ENCODE peak calls at places on chromosomes 12 and 14, in ten cellular contexts. Z, M, E, W, B, L, U, X, I and O are unnamed samples.

GRCh38 chr14:22900088-22900799 is 17.2 kb downstream of the REM2 start:
- DNase-seq in W (peak), I (no peak), Z (peak), B (peak), E (no peak), X (peak), L (no peak), M (peak), U (no peak), O (peak)

GRCh38 chr12:113220593-113221180 is 577 bp upstream of the TPCN1 start:
- DNase-seq in I (no peak), U (no peak), W (no peak), L (no peak), M (no peak), Z (no peak), X (no peak), B (peak), E (no peak), O (peak)

GRCh38 chr14:102159841-102160240 is 20.1 kb downstream of the WDR20 start:
- DNase-seq in L (no peak), B (no peak), X (no peak), Z (no peak), I (no peak), W (no peak), M (no peak), E (no peak), U (no peak), O (no peak)

GRCh38 chr12:126903180-126903876 is 1363.6 kb upstream of the TMEM132C start:
- DNase-seq in L (no peak), I (no peak), B (no peak), M (no peak), Z (no peak), W (no peak), U (no peak), X (no peak), E (no peak), O (no peak)

GRCh38 chr14:28773917-28774691 is 7.5 kb downstream of the FOXG1 start:
- DNase-seq in L (no peak), M (peak), Z (no peak), W (no peak), E (no peak), B (peak), X (no peak), I (no peak), U (no peak), O (no peak)

GRCh38 chr14:54459106-54459505 is 17.9 kb upstream of the CNIH1 start:
- DNase-seq in W (no peak), E (no peak), X (no peak), I (no peak), L (no peak), Z (no peak), M (no peak), U (no peak), B (no peak), O (no peak)

GRCh38 chr14:105943973-105944602 is 417.7 kb downstream of the TMEM121 start:
- DNase-seq in I (no peak), E (no peak), U (peak), Z (no peak), W (no peak), M (no peak), X (no peak), L (no peak), B (no peak), O (no peak)

GRCh38 chr12:93167841-93168492 is 209.8 kb upstream of the NUDT4 start:
- DNase-seq in X (peak), L (no peak), B (no peak), Z (no peak), W (no peak), I (no peak), M (no peak), U (no peak), E (no peak), O (peak)

GRCh38 chr12:5655120-5655519 is 223.2 kb downstream of the NTF3 start:
- DNase-seq in Z (no peak), E (no peak), U (no peak), X (no peak), W (no peak), M (no peak), B (no peak), L (no peak), I (no peak), O (no peak)

GRCh38 chr12:121810234-121810817 is 6.5 kb downstream of the SETD1B start:
- DNase-seq in Z (no peak), B (no peak), M (no peak), E (no peak), W (peak), L (no peak), U (peak), I (no peak), X (no peak), O (no peak)

GRCh38 chr12:100926669-100927248 is 132.2 kb downstream of the ANO4 start:
- DNase-seq in L (no peak), X (peak), Z (peak), B (peak), I (no peak), M (peak), W (no peak), U (no peak), E (no peak), O (peak)

GRCh38 chr14:36057452-36058142 is 118.9 kb downstream of the PTCSC3 start:
- DNase-seq in B (no peak), L (no peak), U (no peak), I (no peak), E (no peak), Z (peak), X (no peak), M (no peak), W (no peak), O (peak)

GRCh38 chr12:25518512-25518911 is 34.6 kb downstream of the LMNTD1 start:
- DNase-seq in Z (peak), X (no peak), B (no peak), L (no peak), E (peak), I (no peak), M (peak), W (no peak), U (no peak), O (no peak)

GRCh38 chr12:125185311-125185739 is 120.1 kb downstream of the AACS start:
- DNase-seq in L (no peak), M (no peak), E (no peak), W (no peak), X (no peak), Z (no peak), U (no peak), I (no peak), B (no peak), O (no peak)

GRCh38 chr12:51901881-51902280 is 5.4 kb upstream of the ACVRL1 start:
- DNase-seq in L (no peak), B (no peak), W (no peak), I (no peak), Z (no peak), E (no peak), U (peak), M (no peak), X (no peak), O (no peak)

GRCh38 chr14:55052259-55052930 is 948 bp downstream of the MAPK1IP1L start:
- DNase-seq in I (no peak), Z (no peak), U (no peak), B (no peak), E (no peak), X (no peak), W (no peak), M (peak), L (no peak), O (peak)

GRCh38 chr12:93785262-93786010 is 108.3 kb downstream of the CRADD start:
- DNase-seq in Z (peak), X (peak), M (peak), E (peak), I (no peak), B (peak), L (no peak), U (peak), W (peak), O (peak)

GRCh38 chr12:28975564-28976340 is 173.3 kb upstream of the FAR2 start:
- DNase-seq in M (peak), I (no peak), B (no peak), X (no peak), E (no peak), U (no peak), Z (no peak), W (no peak), L (no peak), O (peak)

GRCh38 chr14:81565441-81566290 is 32.0 kb upstream of the SEL1L start:
- DNase-seq in I (no peak), Z (peak), B (peak), L (no peak), W (no peak), E (peak), X (no peak), U (no peak), M (no peak), O (peak)

GRCh38 chr12:123044351-123044750 is 63.9 kb downstream of the ARL6IP4 start:
- DNase-seq in Z (no peak), X (no peak), U (peak), B (no peak), L (no peak), M (no peak), I (no peak), E (no peak), W (no peak), O (no peak)

GRCh38 chr12:123043536-123044001 is 63.1 kb downstream of the ARL6IP4 start:
- DNase-seq in X (peak), L (peak), M (peak), U (peak), B (peak), I (no peak), E (peak), Z (peak), W (peak), O (peak)

GRCh38 chr12:123040106-123040505 is 59.6 kb downstream of the ARL6IP4 start:
- DNase-seq in X (no peak), W (no peak), Z (no peak), M (no peak), L (no peak), B (no peak), U (no peak), I (no peak), E (no peak), O (no peak)

GRCh38 chr12:123041042-123041531 is 60.6 kb downstream of the ARL6IP4 start:
- DNase-seq in X (no peak), B (no peak), M (no peak), Z (no peak), L (no peak), E (no peak), W (no peak), I (no peak), U (no peak), O (no peak)

GRCh38 chr12:123041811-123042655 is 61.6 kb downstream of the ARL6IP4 start:
- DNase-seq in E (no peak), Z (no peak), I (no peak), L (no peak), X (peak), M (peak), W (no peak), U (peak), B (no peak), O (no peak)
- H3K27ac ChIP-seq in E (no peak), Z (no peak), I (peak), L (no peak), X (peak), M (peak), W (no peak), U (no peak), B (peak), O (no peak)

DNA sequence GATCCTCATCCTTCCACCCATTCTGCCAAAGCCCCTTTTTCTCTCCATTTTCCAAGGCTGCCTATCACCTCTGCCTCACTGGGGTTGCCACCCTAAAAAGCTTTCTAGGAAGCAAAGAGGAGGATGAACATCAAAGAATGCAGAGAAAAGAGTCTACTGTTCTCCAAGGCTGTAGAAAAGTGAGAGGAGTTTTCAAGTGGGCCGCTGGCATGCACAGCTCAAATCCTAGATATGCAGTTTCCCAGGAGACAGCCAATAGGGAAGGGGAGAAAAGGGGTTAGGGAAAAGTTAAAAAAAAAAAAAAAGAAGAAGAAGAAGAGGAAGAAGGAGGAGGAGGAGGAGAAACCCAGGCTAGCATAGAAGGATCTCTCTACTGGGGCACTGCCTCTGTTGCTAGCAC is 650 bp downstream of the BATF start:
- DNase-seq in E (no peak), Z (no peak), I (no peak), W (no peak), M (no peak), B (no peak), U (no peak), L (no peak), X (no peak), O (no peak)
- H3K27ac ChIP-seq in E (no peak), Z (no peak), I (peak), W (no peak), M (no peak), B (peak), U (no peak), L (no peak), X (peak), O (no peak)

GRCh38 chr14:37588667-37588955 is 6.4 kb downstream of the FOXA1 start:
- DNase-seq in X (peak), W (no peak), E (no peak), U (no peak), Z (no peak), M (no peak), I (no peak), B (no peak), L (no peak), O (peak)

GRCh38 chr14:37587881-37588666 is 7.0 kb downstream of the FOXA1 start:
- DNase-seq in B (peak), E (no peak), L (no peak), X (no peak), Z (no peak), W (no peak), U (peak), I (no peak), M (no peak), O (peak)

GRCh38 chr14:37586783-37587428 is 8.1 kb downstream of the FOXA1 start:
- DNase-seq in Z (no peak), I (no peak), X (no peak), W (no peak), E (no peak), B (no peak), U (no peak), L (no peak), M (no peak), O (peak)

GRCh38 chr14:37585971-37586759 is 8.9 kb downstream of the FOXA1 start:
- DNase-seq in W (no peak), Z (no peak), B (no peak), E (no peak), M (no peak), X (no peak), U (no peak), L (no peak), I (no peak), O (peak)

DNA sequence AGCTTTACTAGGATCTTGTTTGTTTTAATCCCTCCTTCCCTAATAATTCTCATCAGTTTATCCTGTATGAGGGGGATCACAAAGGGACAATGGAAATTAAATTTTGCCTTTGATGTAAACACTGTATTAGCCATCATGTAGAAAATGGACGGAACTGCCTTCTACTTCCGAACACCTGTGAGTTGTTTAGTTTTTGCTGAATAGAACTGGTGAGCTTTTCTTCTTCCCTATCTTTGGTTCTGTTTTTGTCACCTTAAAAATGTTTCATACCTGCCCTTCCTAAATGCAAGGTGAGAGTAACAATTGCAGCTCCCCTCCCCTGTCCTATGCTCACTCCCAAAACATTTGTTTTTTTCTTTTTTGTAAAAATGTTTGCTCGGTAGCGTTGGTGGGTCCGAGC is 7.6 kb downstream of the FOXA1 start:
- DNase-seq in L (no peak), Z (no peak), I (no peak), W (no peak), X (no peak), B (no peak), M (no peak), E (no peak), U (no peak), O (no peak)
- H3K27ac ChIP-seq in L (no peak), Z (no peak), I (peak), W (no peak), X (peak), B (peak), M (no peak), E (peak), U (no peak), O (peak)

GRCh38 chr14:77005559-77005958 is 22.9 kb downstream of the IRF2BPL start:
- DNase-seq in L (no peak), I (no peak), Z (no peak), M (no peak), B (no peak), W (no peak), U (no peak), X (no peak), E (no peak), O (no peak)
- H3K27ac ChIP-seq in L (no peak), I (peak), Z (no peak), M (no peak), B (no peak), W (peak), U (peak), X (no peak), E (no peak), O (no peak)

DNA sequence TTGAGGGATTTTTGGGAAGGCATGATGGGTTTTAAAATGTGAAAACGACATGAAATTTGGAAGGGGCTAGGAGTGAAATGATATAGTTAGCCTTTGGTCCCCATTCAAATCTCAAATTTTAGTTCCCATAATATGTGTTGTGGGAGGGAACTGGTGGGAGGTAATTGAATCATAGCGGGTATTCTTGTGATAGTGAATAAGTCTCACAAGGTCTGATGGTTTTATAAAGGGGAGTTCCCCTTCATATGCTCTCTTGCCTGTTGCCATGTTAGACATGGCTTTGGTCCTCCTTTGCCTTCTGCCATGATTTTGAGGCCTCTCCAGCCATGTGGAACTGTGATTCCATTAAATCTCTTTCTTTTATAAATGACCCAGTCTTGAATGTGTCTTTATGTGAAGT is 72.8 kb downstream of the SLC16A7 start:
- DNase-seq in L (no peak), Z (no peak), E (no peak), W (no peak), X (no peak), U (no peak), B (no peak), M (no peak), I (no peak), O (no peak)
- H3K27ac ChIP-seq in L (no peak), Z (no peak), E (no peak), W (no peak), X (no peak), U (no peak), B (no peak), M (no peak), I (no peak), O (no peak)

GRCh38 chr14:104696671-104697316 is 7.4 kb downstream of the INF2 start:
- DNase-seq in M (no peak), X (no peak), E (no peak), I (no peak), W (no peak), L (no peak), U (no peak), Z (no peak), B (no peak), O (no peak)

GRCh38 chr14:104693482-104694431 is 4.3 kb downstream of the INF2 start:
- DNase-seq in B (no peak), L (no peak), E (no peak), Z (no peak), W (no peak), X (no peak), I (no peak), U (no peak), M (no peak), O (no peak)

GRCh38 chr14:104695660-104696000 is 6.2 kb downstream of the INF2 start:
- DNase-seq in X (no peak), M (no peak), I (no peak), U (no peak), Z (no peak), E (no peak), W (no peak), L (no peak), B (no peak), O (no peak)

GRCh38 chr14:104694475-104694950 is 5.1 kb downstream of the INF2 start:
- DNase-seq in X (no peak), B (no peak), Z (no peak), L (no peak), I (no peak), U (no peak), W (no peak), M (no peak), E (no peak), O (no peak)

GRCh38 chr14:104694991-104695659 is 5.7 kb downstream of the INF2 start:
- DNase-seq in X (peak), W (no peak), U (no peak), Z (peak), I (no peak), B (no peak), M (no peak), L (no peak), E (no peak), O (peak)
- H3K27ac ChIP-seq in X (peak), W (peak), U (peak), Z (peak), I (peak), B (peak), M (no peak), L (peak), E (no peak), O (peak)

DNA sequence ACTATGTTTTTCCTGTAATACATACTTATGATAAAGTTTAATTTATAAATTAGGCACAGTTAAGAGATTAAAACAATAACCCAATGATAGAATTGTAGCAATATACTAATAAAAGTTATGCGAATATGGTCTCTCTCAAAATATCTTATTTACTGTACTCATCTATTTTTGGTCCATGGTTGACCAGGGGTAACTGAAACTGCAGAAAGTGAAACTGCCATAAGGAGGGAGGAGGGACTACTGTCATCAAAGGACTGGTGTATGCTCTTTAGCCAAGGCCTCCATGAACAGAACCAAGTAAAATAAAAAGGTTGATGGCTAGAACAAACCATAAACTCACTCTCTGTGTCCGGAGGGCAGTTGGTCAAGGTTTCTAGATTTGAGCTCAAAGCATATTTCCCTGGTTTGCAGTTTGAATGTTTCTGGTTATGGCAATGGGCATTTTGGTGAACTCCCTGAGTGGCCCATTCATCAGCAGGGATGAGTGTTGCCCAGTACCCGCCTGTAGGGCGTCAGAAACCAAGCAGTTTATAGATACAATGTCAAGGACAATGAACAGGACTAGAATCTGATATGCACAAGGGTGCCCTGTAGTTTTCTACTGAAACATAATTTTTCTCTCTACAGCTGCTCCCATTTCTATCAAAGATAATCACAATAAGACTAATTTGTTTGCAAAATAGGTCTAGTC is 19.8 kb downstream of the LEMD3 start:
- DNase-seq in W (no peak), I (no peak), U (no peak), M (no peak), E (no peak), B (no peak), X (no peak), Z (no peak), L (no peak), O (no peak)
- H3K27ac ChIP-seq in W (no peak), I (no peak), U (no peak), M (no peak), E (no peak), B (no peak), X (no peak), Z (no peak), L (no peak), O (no peak)

GRCh38 chr12:57849035-57849434 is 2.5 kb upstream of the CTDSP2 start:
- DNase-seq in U (no peak), B (no peak), E (no peak), Z (no peak), M (no peak), I (no peak), W (no peak), X (no peak), L (no peak), O (no peak)
- H3K27ac ChIP-seq in U (no peak), B (no peak), E (no peak), Z (no peak), M (no peak), I (no peak), W (no peak), X (no peak), L (no peak), O (no peak)

DNA sequence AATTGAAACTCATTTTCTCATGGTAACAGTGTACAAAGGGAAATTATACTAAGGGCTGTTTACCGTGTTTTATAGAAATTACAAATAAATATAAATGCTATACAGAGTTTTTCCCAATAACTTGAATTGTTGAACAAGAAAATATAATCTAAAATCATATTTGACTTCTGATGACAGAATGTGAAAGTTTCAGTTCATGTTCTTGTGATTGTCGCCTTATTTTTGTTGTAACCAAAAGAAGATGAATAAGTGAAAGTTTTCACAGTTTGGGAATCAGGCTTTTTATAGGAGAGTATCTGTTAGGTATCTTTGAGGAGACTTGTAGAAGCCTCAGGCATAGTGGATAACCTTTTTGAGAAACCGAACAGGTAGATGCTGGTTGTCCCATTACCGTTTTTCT is 28.1 kb downstream of the ANO6 start:
- DNase-seq in M (no peak), X (no peak), B (no peak), W (no peak), Z (no peak), U (no peak), L (no peak), I (no peak), E (no peak), O (no peak)
- H3K27ac ChIP-seq in M (no peak), X (peak), B (peak), W (peak), Z (no peak), U (no peak), L (no peak), I (peak), E (no peak), O (no peak)